ENCODE peak calls at places on chromosomes 11 and 22, in nine cellular contexts. F is neural crest cell, P is epithelial cell of esophagus, L is right lobe of liver, X is fibroblast of the aortic adventitia, D is RWPE1, A is progenitor cell of endocrine pancreas, H is SK-N-SH, E is fibroblast of pulmonary artery. Z is an unnamed sample.

GRCh38 chr11:126870021-126870420 is 130.5 kb downstream of the KIRREL3 start:
- DNase-seq in F (no peak), P (no peak), L (no peak), X (no peak), D (no peak), A (no peak), H (no peak), E (no peak), Z (no peak)

GRCh38 chr22:19527321-19527721 is 3.1 kb upstream of the CLDN5 start:
- DNase-seq in F (no peak), P (no peak), L (peak; percentile 39), X (no peak), D (no peak), A (no peak), H (no peak), E (no peak), Z (no peak)

GRCh38 chr11:108629274-108629673 is 35.6 kb upstream of the DDX10 start:
- DNase-seq in F (no peak), P (no peak), L (no peak), X (no peak), D (no peak), A (no peak), H (no peak), E (no peak), Z (no peak)

GRCh38 chr22:50017701-50018224 is 5.2 kb upstream of the IL17REL start:
- DNase-seq in F (no peak), P (no peak), L (no peak), X (no peak), D (no peak), A (no peak), H (no peak), E (no peak), Z (no peak)

GRCh38 chr11:72405009-72405408 is 29.3 kb downstream of the CLPB start:
- DNase-seq in F (no peak), P (no peak), L (no peak), X (no peak), D (no peak), A (no peak), H (no peak), E (no peak), Z (no peak)

GRCh38 chr11:58575377-58576020 is at the start of gene LPXN:
- DNase-seq in F (no peak), P (peak; percentile 74), L (no peak), X (peak; percentile 53), D (no peak), A (no peak), H (no peak), E (peak; percentile 17), Z (no peak)

GRCh38 chr22:20450551-20450906 is 12.9 kb upstream of the SCARF2 start:
- DNase-seq in F (no peak), P (peak; percentile 50), L (no peak), X (no peak), D (no peak), A (no peak), H (no peak), E (no peak), Z (no peak)

GRCh38 chr11:34501962-34502361 is 11.6 kb downstream of the ELF5 start:
- DNase-seq in F (no peak), P (no peak), L (no peak), X (no peak), D (no peak), A (no peak), H (no peak), E (no peak), Z (no peak)

GRCh38 chr11:61294717-61295595 is at the start of gene VWCE:
- DNase-seq in F (peak; percentile 74), P (peak; percentile 60), L (peak; percentile 72), X (peak; percentile 43), D (peak; percentile 45), A (peak; percentile 65), H (peak; percentile 89), E (peak; percentile 55), Z (peak; percentile 86)

GRCh38 chr22:16987822-16988221 is 20.2 kb downstream of the GAB4 start:
- DNase-seq in F (no peak), P (no peak), L (no peak), X (no peak), D (no peak), A (no peak), H (no peak), E (no peak), Z (no peak)

GRCh38 chr11:35649984-35650383 is 12.6 kb upstream of the TRIM44 start:
- DNase-seq in F (no peak), P (peak; percentile 69), L (no peak), X (peak; percentile 58), D (no peak), A (no peak), H (no peak), E (peak; percentile 34), Z (no peak)

GRCh38 chr11:3894128-3894731 is 38.8 kb downstream of the STIM1 start:
- DNase-seq in F (no peak), P (no peak), L (no peak), X (peak; percentile 31), D (no peak), A (no peak), H (no peak), E (peak; percentile 18), Z (no peak)

GRCh38 chr11:45371251-45371749 is 85.2 kb upstream of the SYT13 start:
- DNase-seq in F (peak; percentile 89), P (peak; percentile 63), L (peak; percentile 76), X (peak; percentile 61), D (peak; percentile 73), A (peak; percentile 86), H (peak; percentile 84), E (peak; percentile 74), Z (peak; percentile 90)

GRCh38 chr11:14229472-14229871 is 129.5 kb downstream of the RRAS2 start:
- DNase-seq in F (no peak), P (no peak), L (no peak), X (no peak), D (no peak), A (no peak), H (no peak), E (no peak), Z (no peak)

GRCh38 chr11:14234446-14234845 is 124.5 kb downstream of the RRAS2 start:
- DNase-seq in F (no peak), P (no peak), L (no peak), X (no peak), D (no peak), A (no peak), H (no peak), E (no peak), Z (no peak)

GRCh38 chr11:14235701-14236100 is 123.3 kb downstream of the RRAS2 start:
- DNase-seq in F (no peak), P (no peak), L (no peak), X (no peak), D (no peak), A (no peak), H (no peak), E (no peak), Z (no peak)

GRCh38 chr11:14230407-14230806 is 128.6 kb downstream of the RRAS2 start:
- DNase-seq in F (no peak), P (no peak), L (no peak), X (no peak), D (no peak), A (no peak), H (no peak), E (no peak), Z (no peak)

GRCh38 chr11:14232652-14233051 is 126.3 kb downstream of the RRAS2 start:
- DNase-seq in F (no peak), P (no peak), L (no peak), X (no peak), D (peak; percentile 8), A (no peak), H (peak; percentile 33), E (no peak), Z (no peak)
- TF ChIP-seq CTCF in F (peak; percentile 32), P (peak; percentile 25), L (no peak), X (peak; percentile 22), D (no peak), A (peak; percentile 34), H (peak; percentile 36), E (peak; percentile 21), Z (peak; percentile 23)

GRCh38 chr22:48574776-48575566 is 1252.7 kb downstream of the BRD1 start:
- DNase-seq in F (peak; percentile 73), P (no peak), L (no peak), X (no peak), D (no peak), A (peak; percentile 84), H (peak; percentile 85), E (peak; percentile 3), Z (peak; percentile 86)
- TF ChIP-seq CTCF in F (peak; percentile 70), P (no peak), L (peak; percentile 24), X (no peak), D (no peak), A (peak; percentile 79), H (no peak), E (no peak), Z (peak; percentile 46)

GRCh38 chr11:5505363-5506048 is 4.3 kb downstream of the UBQLN3 start:
- DNase-seq in F (no peak), P (no peak), L (no peak), X (no peak), D (no peak), A (no peak), H (no peak), E (no peak), Z (no peak)

GRCh38 chr11:5500391-5500790 is 9.4 kb downstream of the UBQLN3 start:
- DNase-seq in F (no peak), P (no peak), L (no peak), X (no peak), D (no peak), A (no peak), H (no peak), E (no peak), Z (no peak)

GRCh38 chr11:5504403-5504891 is 5.3 kb downstream of the UBQLN3 start:
- DNase-seq in F (no peak), P (no peak), L (no peak), X (no peak), D (no peak), A (no peak), H (no peak), E (no peak), Z (no peak)

GRCh38 chr11:5499671-5500070 is 10.1 kb downstream of the UBQLN3 start:
- DNase-seq in F (no peak), P (no peak), L (no peak), X (no peak), D (no peak), A (no peak), H (no peak), E (no peak), Z (no peak)
- TF ChIP-seq CTCF in F (no peak), P (no peak), L (no peak), X (no peak), D (no peak), A (no peak), H (no peak), E (no peak), Z (no peak)

GRCh38 chr22:35758394-35758793 is 40.7 kb downstream of the APOL5 start:
- DNase-seq in F (no peak), P (no peak), L (no peak), X (no peak), D (no peak), A (no peak), H (no peak), E (no peak), Z (no peak)

GRCh38 chr22:35756722-35757121 is 39.0 kb downstream of the APOL5 start:
- DNase-seq in F (no peak), P (no peak), L (no peak), X (no peak), D (no peak), A (no peak), H (no peak), E (no peak), Z (no peak)

GRCh38 chr22:35766654-35767580 is 49.2 kb downstream of the APOL5 start:
- DNase-seq in F (no peak), P (peak; percentile 50), L (no peak), X (peak; percentile 35), D (no peak), A (no peak), H (no peak), E (peak; percentile 52), Z (no peak)

GRCh38 chr22:35761037-35761436 is 43.4 kb downstream of the APOL5 start:
- DNase-seq in F (no peak), P (peak; percentile 18), L (no peak), X (peak; percentile 35), D (no peak), A (no peak), H (peak; percentile 49), E (peak; percentile 36), Z (no peak)
- TF ChIP-seq CTCF in F (peak; percentile 35), P (peak; percentile 21), L (peak; percentile 12), X (peak; percentile 25), D (peak; percentile 25), A (peak; percentile 38), H (peak; percentile 47), E (peak; percentile 28), Z (no peak)